ENCODE peak calls at places on chromosomes 11 and 22, in four cellular contexts. W is stimulated activated CD4-positive, alpha-beta T cell treated with anti-CD3 and anti-CD28 coated beads, Interleukin-4, amount 100 ng/mL, for 1 hour; S is brain microvascular endothelial cell; U is NCI-H1092. K is an unnamed sample.

GRCh38 chr11:27571151-27571840 is 64.7 kb upstream of the LIN7C start:
- DNase-seq in W (no peak), S (peak), U (no peak), K (peak)

GRCh38 chr11:85531498-85531897 is 95.6 kb downstream of the DLG2 start:
- DNase-seq in W (no peak), S (no peak), U (no peak), K (no peak)

GRCh38 chr22:48096411-48096810 is 1334.0 kb downstream of the TBC1D22A start:
- DNase-seq in W (no peak), S (no peak), U (no peak), K (no peak)

GRCh38 chr11:128555606-128556005 is 31.8 kb downstream of the ETS1 start:
- DNase-seq in W (no peak), S (no peak), U (no peak), K (peak)

GRCh38 chr22:27790396-27791216 is 10.9 kb downstream of the MN1 start:
- DNase-seq in W (no peak), S (no peak), U (no peak), K (peak)

GRCh38 chr11:56700242-56700918 is 1.5 kb downstream of the OR9G1 start:
- DNase-seq in W (no peak), S (no peak), U (no peak), K (no peak)

GRCh38 chr11:67282155-67282875 is 6.8 kb upstream of the ANKRD13D start:
- DNase-seq in W (peak), S (no peak), U (no peak), K (no peak)

GRCh38 chr11:73380321-73380720 is 4.1 kb downstream of the RELT start:
- DNase-seq in W (no peak), S (no peak), U (no peak), K (no peak)

GRCh38 chr22:40487663-40488249 is 117.4 kb downstream of the SGSM3 start:
- DNase-seq in W (no peak), S (no peak), U (peak), K (peak)

GRCh38 chr11:47104337-47104950 is 72.2 kb downstream of the ARFGAP2 start:
- DNase-seq in W (no peak), S (peak), U (no peak), K (peak)

GRCh38 chr11:329886-330253 is 9.2 kb upstream of the IFITM3 start:
- DNase-seq in W (no peak), S (no peak), U (no peak), K (no peak)

GRCh38 chr11:45654242-45654641 is 11.2 kb downstream of the CHST1 start:
- DNase-seq in W (no peak), S (no peak), U (no peak), K (no peak)

GRCh38 chr11:61114913-61115312 is 12.6 kb downstream of the CD5 start:
- DNase-seq in W (no peak), S (no peak), U (no peak), K (no peak)

GRCh38 chr11:64842851-64843841 is 1.3 kb downstream of the CDC42BPG start:
- DNase-seq in W (no peak), S (no peak), U (no peak), K (no peak)

GRCh38 chr11:12631651-12632050 is 42.6 kb upstream of the TEAD1 start:
- DNase-seq in W (no peak), S (no peak), U (no peak), K (no peak)

GRCh38 chr11:118241191-118242098 is 10.7 kb downstream of the MPZL3 start:
- DNase-seq in W (peak), S (no peak), U (no peak), K (peak)

GRCh38 chr11:7759010-7759409 is 37.7 kb downstream of the OR5P2 start:
- DNase-seq in W (no peak), S (no peak), U (no peak), K (no peak)

GRCh38 chr22:28951969-28952521 is 68.7 kb downstream of the ZNRF3 start:
- DNase-seq in W (no peak), S (peak), U (no peak), K (peak)

GRCh38 chr22:30287626-30288413 is 1.5 kb downstream of the CASTOR1 start:
- DNase-seq in W (peak), S (peak), U (peak), K (peak)

GRCh38 chr11:6563121-6563619 is 40.2 kb downstream of the RRP8 start:
- DNase-seq in W (no peak), S (no peak), U (no peak), K (no peak)

GRCh38 chr11:67409781-67410368 is 5.6 kb upstream of the CARNS1 start:
- DNase-seq in W (no peak), S (no peak), U (no peak), K (no peak)

GRCh38 chr22:20446383-20446970 is 8.9 kb upstream of the SCARF2 start:
- DNase-seq in W (no peak), S (no peak), U (no peak), K (no peak)

K was measured in cardiac fibroblast.